ENCODE peak calls at places on chromosomes 4 and X, in ten cellular contexts. S is WERI-Rb-1, A is tibial nerve, V is heart right ventricle, P is tibial artery, W is left lung, K is ovary, I is fibroblast of lung, G is mammary epithelial cell, Z is sigmoid colon. T is an unnamed sample.

GRCh38 chrX:97089116-97089515 is 205.4 kb downstream of the RPA4 start:
- DNase-seq in Z (no peak), I (no peak), K (no peak), W (no peak), G (no peak), S (no peak), A (no peak), V (no peak), P (no peak), T (no peak)

GRCh38 chrX:153595387-153595786 is 3.6 kb downstream of the CCNQ start:
- DNase-seq in W (peak; percentile 13), S (no peak), I (no peak), P (no peak), K (no peak), A (no peak), G (no peak), Z (peak; percentile 28), V (no peak), T (no peak)

GRCh38 chrX:96183843-96184242 is 500.8 kb upstream of the DIAPH2 start:
- DNase-seq in S (no peak), K (no peak), V (no peak), A (no peak), W (no peak), G (no peak), Z (no peak), I (peak; percentile 37), P (no peak), T (no peak)

GRCh38 chr4:151850751-151851150 is 89.9 kb upstream of the GATB start:
- DNase-seq in K (no peak), P (no peak), I (peak; percentile 57), Z (no peak), V (no peak), G (peak; percentile 43), W (no peak), S (no peak), A (no peak), T (no peak)

GRCh38 chr4:151895671-151896070 is 134.9 kb upstream of the GATB start:
- DNase-seq in G (no peak), A (no peak), K (no peak), S (no peak), P (no peak), V (no peak), I (no peak), Z (no peak), W (no peak), T (no peak)

GRCh38 chr4:146334862-146335449 is 120.6 kb downstream of the REELD1 start:
- DNase-seq in P (no peak), W (no peak), Z (no peak), I (no peak), K (no peak), V (no peak), A (no peak), G (no peak), S (no peak), T (no peak)

GRCh38 chr4:88211473-88212252 is 53.2 kb upstream of the ABCG2 start:
- DNase-seq in A (no peak), P (no peak), I (peak; percentile 59), K (no peak), V (no peak), G (peak; percentile 45), S (peak; percentile 15), Z (no peak), W (no peak), T (no peak)

GRCh38 chrX:151790421-151791160 is 56.0 kb downstream of the CNGA2 start:
- DNase-seq in A (no peak), V (no peak), P (no peak), G (no peak), Z (no peak), I (peak; percentile 1), S (no peak), K (no peak), W (no peak), T (no peak)

GRCh38 chrX:30887721-30888120 is 1.3 kb downstream of the TAB3 start:
- DNase-seq in Z (no peak), P (no peak), K (no peak), G (no peak), A (no peak), W (no peak), V (no peak), S (no peak), I (no peak), T (no peak)

GRCh38 chr4:116501954-116502353 is 583.4 kb downstream of the TRAM1L1 start:
- DNase-seq in Z (no peak), I (no peak), A (no peak), W (no peak), G (peak; percentile 19), V (no peak), S (no peak), K (no peak), P (no peak), T (no peak)

GRCh38 chrX:790780-791360 is 160.3 kb downstream of the SHOX start:
- DNase-seq in W (no peak), P (no peak), S (no peak), G (no peak), V (no peak), K (no peak), Z (no peak), I (no peak), A (no peak), T (no peak)

GRCh38 chr4:94409375-94409679 is 42.4 kb upstream of the PDLIM5 start:
- DNase-seq in P (no peak), A (no peak), S (no peak), W (no peak), I (no peak), K (no peak), Z (no peak), G (no peak), V (no peak), T (no peak)

DNA sequence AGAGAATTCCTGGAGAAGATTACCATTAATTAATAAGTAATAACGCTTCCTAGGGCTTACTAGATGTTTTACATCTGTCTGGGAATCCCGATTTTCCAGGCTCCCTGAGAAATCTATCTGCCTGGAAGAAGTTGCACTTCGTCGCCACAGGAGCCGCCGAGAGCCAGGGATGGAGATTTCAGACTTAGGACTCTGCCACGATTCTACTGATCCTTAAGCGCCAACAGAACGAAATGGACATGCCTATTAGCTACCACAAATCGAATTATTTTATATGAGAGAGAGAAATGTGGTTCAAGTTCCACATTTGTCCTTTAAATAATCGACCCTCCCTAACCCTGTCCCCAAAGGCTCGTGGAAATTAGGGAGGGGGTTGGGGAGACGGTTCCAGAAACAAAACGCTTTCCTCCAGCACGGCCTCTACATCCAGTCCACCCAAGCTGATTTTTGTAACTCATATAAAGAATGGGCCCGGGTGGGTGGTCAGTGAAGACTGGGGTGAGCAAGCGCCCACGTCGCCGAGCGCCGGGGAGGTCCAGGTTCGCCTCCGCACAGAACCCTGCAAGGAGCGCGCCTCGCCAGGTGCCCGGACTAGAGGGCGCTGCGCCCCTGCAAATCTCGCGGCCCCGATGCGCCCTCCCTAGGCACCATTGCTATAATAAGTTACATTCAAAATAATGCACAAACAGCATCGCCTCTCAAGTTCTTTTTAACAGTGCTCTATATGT is 1.9 kb upstream of the FAT1 start:
- DNase-seq in K (peak; percentile 74), S (no peak), G (peak; percentile 77), W (peak; percentile 78), Z (peak; percentile 90), A (peak; percentile 72), V (peak; percentile 78), I (peak; percentile 91), P (peak; percentile 90), T (no peak)
- H3K4me3 ChIP-seq in K (peak overlapping the region; percentile 82), S (no peak overlapping the region), G (peak overlapping the region; percentile 100), W (peak overlapping the region; percentile 76), Z (peak overlapping the region; percentile 88), A (peak overlapping the region; percentile 71), V (peak overlapping the region; percentile 56), I (peak overlapping the region; percentile 96), P (peak overlapping the region; percentile 74), T (no peak overlapping the region)

GRCh38 chr4:109027016-109027500 is 264.2 kb upstream of the ETNPPL start:
- DNase-seq in A (no peak), V (no peak), S (no peak), G (no peak), W (no peak), K (no peak), P (no peak), Z (no peak), I (no peak), T (no peak)

GRCh38 chr4:109029987-109030386 is 267.1 kb upstream of the ETNPPL start:
- DNase-seq in W (no peak), I (no peak), A (no peak), P (no peak), G (no peak), K (no peak), V (no peak), S (no peak), Z (no peak), T (no peak)

GRCh38 chr4:109026588-109026987 is 263.7 kb upstream of the ETNPPL start:
- DNase-seq in W (no peak), I (no peak), Z (no peak), V (no peak), S (no peak), A (no peak), K (no peak), P (no peak), G (no peak), T (no peak)

GRCh38 chr4:109022941-109023340 is 260.1 kb upstream of the ETNPPL start:
- DNase-seq in A (no peak), G (no peak), V (no peak), S (no peak), Z (no peak), W (no peak), I (no peak), P (no peak), K (no peak), T (no peak)

GRCh38 chr4:109025471-109026076 is 262.7 kb upstream of the ETNPPL start:
- DNase-seq in S (no peak), V (no peak), G (no peak), Z (no peak), A (no peak), K (no peak), W (no peak), P (no peak), I (no peak), T (no peak)
- H3K27ac ChIP-seq in S (no peak overlapping the region), V (no peak overlapping the region), G (no peak overlapping the region), Z (no peak overlapping the region), A (no peak overlapping the region), K (no peak overlapping the region), W (no peak overlapping the region), P (no peak overlapping the region), I (no peak overlapping the region), T (no peak overlapping the region)

GRCh38 chrX:23202316-23202715 is 132.3 kb upstream of the PTCHD1 start:
- DNase-seq in P (no peak), K (no peak), I (no peak), W (no peak), G (no peak), S (no peak), A (no peak), Z (no peak), V (no peak), T (no peak)
- H3K4me3 ChIP-seq in P (no peak overlapping the region), K (no peak overlapping the region), I (no peak overlapping the region), W (no peak overlapping the region), G (no peak overlapping the region), S (no peak overlapping the region), A (no peak overlapping the region), Z (no peak overlapping the region), V (no peak overlapping the region), T (no peak overlapping the region)

DNA sequence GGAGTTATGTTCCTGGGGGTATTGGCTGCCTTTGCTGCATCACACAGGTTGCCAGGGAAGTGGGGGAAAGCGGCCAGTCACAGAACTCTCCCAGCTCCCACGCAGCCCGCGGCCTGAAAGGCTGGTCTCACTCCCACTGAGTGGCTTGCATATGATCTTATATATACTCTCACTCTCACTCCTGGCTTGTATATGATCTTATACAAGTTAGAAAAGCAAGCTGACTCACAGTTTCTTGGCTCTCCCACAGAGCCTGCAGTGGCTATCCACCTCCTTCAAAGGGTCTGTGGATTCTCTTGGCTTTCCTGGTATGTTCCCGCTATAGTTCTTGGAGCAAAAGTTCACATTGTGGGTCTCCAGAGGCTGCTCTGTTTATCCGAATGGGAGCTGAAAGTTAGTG is 833.5 kb upstream of the GALNTL6 start:
- DNase-seq in Z (no peak), S (no peak), I (no peak), K (peak; percentile 16), V (no peak), P (no peak), A (no peak), G (peak; percentile 12), W (no peak), T (no peak)
- H3K27ac ChIP-seq in Z (no peak overlapping the region), S (no peak overlapping the region), I (no peak overlapping the region), K (no peak overlapping the region), V (no peak overlapping the region), P (no peak overlapping the region), A (no peak overlapping the region), G (no peak overlapping the region), W (no peak overlapping the region), T (no peak overlapping the region)